ENCODE peak calls at places on chromosome X, in five cellular contexts. One of them, this sample, is unnamed. For H3K27me3 and H3K36me3, the result is how much of the 10 kb centered on the place peaks cover.

GRCh38 chrX:34877451-34877850 is 65.1 kb upstream of the FAM47B start:
- DNase-seq in right lobe of liver: no peak
- DNase-seq in vagina: no peak
- DNase-seq in IMR-90: peak
- DNase-seq in lower lobe of right lung: no peak
- DNase-seq in this sample: peak

GRCh38 chrX:42704454-42704853 is 73.5 kb downstream of the PPP1R2C start:
- DNase-seq in right lobe of liver: no peak
- DNase-seq in vagina: no peak
- DNase-seq in IMR-90: peak
- DNase-seq in lower lobe of right lung: no peak
- DNase-seq in this sample: peak

GRCh38 chrX:43741843-43742573 is 85.9 kb downstream of the MAOA start:
- DNase-seq in IMR-90: no peak
- DNase-seq in lower lobe of right lung: no peak
- DNase-seq in right lobe of liver: no peak
- DNase-seq in vagina: no peak
- DNase-seq in this sample: no peak

GRCh38 chrX:15816886-15817285 is 26.6 kb downstream of the ZRSR2 start:
- DNase-seq in IMR-90: no peak
- DNase-seq in right lobe of liver: no peak
- DNase-seq in vagina: no peak
- DNase-seq in lower lobe of right lung: no peak
- DNase-seq in this sample: no peak

GRCh38 chrX:126165401-126165720 is 728 bp downstream of the DCAF12L2 start:
- DNase-seq in IMR-90: no peak
- DNase-seq in vagina: no peak
- DNase-seq in lower lobe of right lung: no peak
- DNase-seq in right lobe of liver: no peak
- DNase-seq in this sample: no peak

GRCh38 chrX:44891642-44892041 is 18.7 kb downstream of the KDM6A start:
- DNase-seq in lower lobe of right lung: no peak
- DNase-seq in vagina: no peak
- DNase-seq in right lobe of liver: no peak
- DNase-seq in IMR-90: no peak
- DNase-seq in this sample: no peak

GRCh38 chrX:41870719-41871151 is 52.6 kb downstream of the CASK start:
- DNase-seq in IMR-90: no peak
- DNase-seq in vagina: no peak
- DNase-seq in right lobe of liver: no peak
- DNase-seq in lower lobe of right lung: peak
- DNase-seq in this sample: no peak

GRCh38 chrX:150587585-150588503 is 19.4 kb downstream of the MTM1 start:
- DNase-seq in lower lobe of right lung: no peak
- DNase-seq in IMR-90: no peak
- DNase-seq in right lobe of liver: no peak
- DNase-seq in vagina: no peak
- DNase-seq in this sample: peak

GRCh38 chrX:38275615-38276014 is 51.7 kb downstream of the RPGR start:
- DNase-seq in lower lobe of right lung: no peak
- DNase-seq in right lobe of liver: no peak
- DNase-seq in vagina: no peak
- DNase-seq in IMR-90: peak
- DNase-seq in this sample: peak

GRCh38 chrX:77900688-77901087 is 1.4 kb downstream of the COX7B start:
- DNase-seq in lower lobe of right lung: no peak
- DNase-seq in vagina: no peak
- DNase-seq in right lobe of liver: no peak
- DNase-seq in IMR-90: no peak
- DNase-seq in this sample: no peak
- H3K27ac ChIP-seq in lower lobe of right lung: peak
- H3K27ac ChIP-seq in vagina: no peak
- H3K27ac ChIP-seq in right lobe of liver: peak
- H3K27ac ChIP-seq in IMR-90: no peak
- H3K27ac ChIP-seq in this sample: no peak

DNA sequence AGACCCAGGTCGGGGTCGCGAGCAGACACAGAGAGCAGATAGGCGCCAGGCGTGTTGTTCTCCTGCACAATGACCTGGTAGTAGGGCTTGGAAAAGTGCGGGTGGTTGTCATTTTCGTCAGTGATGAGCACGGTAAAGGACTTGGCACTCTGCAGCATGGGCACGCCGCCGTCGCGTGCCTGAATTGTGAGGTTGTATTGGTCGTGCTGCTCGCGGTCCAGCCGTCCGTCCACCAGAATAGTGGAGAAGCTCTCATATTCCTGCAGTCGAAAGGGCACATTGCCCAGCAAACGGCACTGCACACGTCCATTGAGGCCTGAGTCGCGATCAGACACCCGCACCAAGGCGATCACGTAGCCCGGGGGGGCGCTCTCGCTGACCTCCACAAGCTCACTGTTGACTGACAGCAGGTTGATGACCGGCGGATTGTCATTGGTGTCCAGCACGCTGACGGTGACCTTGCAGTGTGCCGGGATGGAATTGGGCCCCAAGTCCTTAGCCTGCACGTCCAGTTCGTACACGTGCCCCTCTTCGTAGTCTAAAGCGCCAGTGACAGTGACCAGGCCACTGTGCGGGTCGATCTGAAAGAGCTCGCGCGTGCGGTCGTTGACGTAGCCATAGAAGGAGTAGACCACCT is 2.8 kb downstream of the PCDH19 start:
- DNase-seq in right lobe of liver: no peak
- DNase-seq in lower lobe of right lung: no peak
- DNase-seq in IMR-90: no peak
- DNase-seq in vagina: no peak
- DNase-seq in this sample: no peak
- H3K27me3 ChIP-seq in right lobe of liver: under half
- H3K27me3 ChIP-seq in lower lobe of right lung: under half
- H3K27me3 ChIP-seq in IMR-90: under half
- H3K27me3 ChIP-seq in vagina: under half
- H3K27me3 ChIP-seq in this sample: under half

GRCh38 chrX:149493567-149494562 is 11.2 kb downstream of the IDS start:
- DNase-seq in IMR-90: no peak
- DNase-seq in right lobe of liver: no peak
- DNase-seq in lower lobe of right lung: no peak
- DNase-seq in vagina: no peak
- DNase-seq in this sample: no peak
- H3K36me3 ChIP-seq in IMR-90: under half
- H3K36me3 ChIP-seq in right lobe of liver: under half
- H3K36me3 ChIP-seq in lower lobe of right lung: half or more
- H3K36me3 ChIP-seq in vagina: under half
- H3K36me3 ChIP-seq in this sample: under half

DNA sequence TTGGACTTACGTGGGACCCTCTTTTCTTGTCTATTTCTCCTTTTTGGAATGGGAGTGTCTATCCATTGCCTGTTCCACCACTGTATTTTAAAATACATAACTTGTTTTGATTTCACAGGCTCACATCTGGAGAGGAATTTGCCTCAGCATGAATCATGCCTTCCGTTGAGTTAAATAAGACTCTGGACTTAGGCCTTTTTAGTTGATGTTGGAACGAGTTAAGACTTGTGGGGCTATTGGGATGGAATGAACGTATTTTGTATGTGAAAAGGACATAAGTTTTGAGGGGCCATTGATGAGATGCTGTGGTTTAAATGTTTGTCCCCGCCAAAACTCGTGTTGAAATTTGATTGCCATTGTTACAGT is 66.2 kb downstream of the BEX3 start:
- DNase-seq in right lobe of liver: no peak
- DNase-seq in IMR-90: peak
- DNase-seq in lower lobe of right lung: no peak
- DNase-seq in vagina: no peak
- DNase-seq in this sample: peak
- H3K27ac ChIP-seq in right lobe of liver: no peak
- H3K27ac ChIP-seq in IMR-90: no peak
- H3K27ac ChIP-seq in lower lobe of right lung: no peak
- H3K27ac ChIP-seq in vagina: no peak
- H3K27ac ChIP-seq in this sample: peak

DNA sequence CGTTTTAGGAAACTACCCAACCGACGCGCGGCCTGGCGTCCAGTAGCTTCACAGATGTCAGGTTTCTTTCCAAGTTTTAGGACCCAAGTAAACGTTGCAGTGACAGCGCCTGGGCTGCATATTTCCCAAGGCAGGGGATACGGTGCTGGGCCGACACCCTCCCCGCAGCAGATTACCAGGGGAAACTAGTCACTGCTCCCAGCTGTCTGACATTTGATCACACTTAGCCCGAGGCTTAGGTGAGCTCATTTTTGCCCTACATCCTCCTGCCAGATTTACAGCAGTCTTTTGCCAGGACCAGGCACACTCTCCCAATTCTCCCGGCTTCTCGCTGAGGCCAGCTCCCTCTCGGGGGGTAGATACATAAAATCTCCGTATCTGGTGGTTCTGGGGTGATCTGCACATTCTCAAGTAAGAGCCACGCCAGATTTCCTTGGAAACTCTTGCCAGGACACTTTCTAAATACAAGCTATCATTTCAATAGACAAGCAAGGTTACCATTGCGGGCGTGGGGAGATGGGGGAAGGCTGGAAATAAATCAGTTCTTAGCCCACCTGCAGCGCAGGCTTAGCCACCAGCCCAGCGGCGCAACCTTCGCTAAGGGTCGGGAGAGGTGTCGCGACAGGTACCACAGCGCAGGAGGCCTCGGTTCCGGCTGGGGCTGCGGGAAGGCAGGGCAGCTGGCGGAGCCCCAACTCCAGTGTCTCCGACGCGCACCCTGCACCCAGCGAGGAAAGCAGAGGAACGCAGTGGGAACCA is 2.5 kb upstream of the SOX3 start:
- DNase-seq in IMR-90: no peak
- DNase-seq in vagina: no peak
- DNase-seq in right lobe of liver: no peak
- DNase-seq in lower lobe of right lung: no peak
- DNase-seq in this sample: no peak
- H3K27me3 ChIP-seq in IMR-90: half or more
- H3K27me3 ChIP-seq in vagina: under half
- H3K27me3 ChIP-seq in right lobe of liver: under half
- H3K27me3 ChIP-seq in lower lobe of right lung: half or more
- H3K27me3 ChIP-seq in this sample: under half